ENCODE peak calls at places on chromosomes 2 and 18, in five cellular contexts. N is skeletal muscle cell, M is lower lobe of right lung, Y is ascending aorta, G is lower leg skin. O is an unnamed sample.

GRCh38 chr2:186126181-186126580 is 359.9 kb upstream of the ZC3H15 start:
- DNase-seq in N (peak), M (no peak), Y (no peak), G (no peak), O (no peak)

GRCh38 chr2:241417626-241418025 is 61.5 kb downstream of the FARP2 start:
- DNase-seq in N (no peak), M (no peak), Y (no peak), G (no peak), O (no peak)

GRCh38 chr18:49017813-49018552 is 67.2 kb upstream of the SMAD7 start:
- DNase-seq in N (no peak), M (peak), Y (peak), G (peak), O (peak)

GRCh38 chr18:2222270-2223185 is 348.8 kb downstream of the METTL4 start:
- DNase-seq in N (no peak), M (no peak), Y (no peak), G (no peak), O (no peak)

GRCh38 chr2:20443276-20443920 is 3.5 kb upstream of the RHOB start:
- DNase-seq in N (no peak), M (no peak), Y (peak), G (peak), O (peak)

GRCh38 chr18:56326386-56327072 is 311.9 kb downstream of the TXNL1 start:
- DNase-seq in N (no peak), M (no peak), Y (no peak), G (no peak), O (no peak)

GRCh38 chr2:210225461-210225798 is 183 bp upstream of the ACADL start:
- DNase-seq in N (no peak), M (no peak), Y (no peak), G (no peak), O (no peak)

GRCh38 chr2:206311026-206311425 is 36.6 kb downstream of the ZDBF2 start:
- DNase-seq in N (no peak), M (no peak), Y (no peak), G (no peak), O (no peak)

GRCh38 chr2:202377308-202377736 is 1.2 kb downstream of the BMPR2 start:
- DNase-seq in N (no peak), M (peak), Y (peak), G (peak), O (no peak)

GRCh38 chr2:153871231-153872221 is at the start of gene GALNT13:
- DNase-seq in N (no peak), M (peak), Y (no peak), G (peak), O (no peak)

GRCh38 chr2:157463002-157463401 is 19.1 kb upstream of the CYTIP start:
- DNase-seq in N (no peak), M (no peak), Y (no peak), G (no peak), O (no peak)

GRCh38 chr18:76265375-76266225 is 229.4 kb downstream of the ZNF516 start:
- DNase-seq in N (no peak), M (peak), Y (no peak), G (peak), O (no peak)

GRCh38 chr2:16092861-16093638 is 152.7 kb downstream of the MYCN start:
- DNase-seq in N (no peak), M (no peak), Y (no peak), G (no peak), O (no peak)

GRCh38 chr2:209314641-209315040 is 109.2 kb upstream of the MAP2 start:
- DNase-seq in N (no peak), M (no peak), Y (no peak), G (no peak), O (no peak)

GRCh38 chr2:52473526-52473925 is 1294.1 kb upstream of the CHAC2 start:
- DNase-seq in N (no peak), M (no peak), Y (no peak), G (no peak), O (no peak)

GRCh38 chr18:24413148-24413547 is 13.3 kb upstream of the IMPACT start:
- DNase-seq in N (no peak), M (no peak), Y (no peak), G (no peak), O (no peak)

GRCh38 chr2:223012291-223012690 is 39.7 kb upstream of the KCNE4 start:
- DNase-seq in N (no peak), M (no peak), Y (no peak), G (no peak), O (peak)

GRCh38 chr2:137437386-137437785 is 526.9 kb upstream of the HNMT start:
- DNase-seq in N (no peak), M (no peak), Y (no peak), G (no peak), O (no peak)

GRCh38 chr2:64094663-64095382 is 49.4 kb downstream of the PELI1 start:
- DNase-seq in N (no peak), M (no peak), Y (no peak), G (no peak), O (no peak)

GRCh38 chr2:234823877-234824376 is 127.9 kb upstream of the SH3BP4 start:
- DNase-seq in N (peak), M (no peak), Y (peak), G (no peak), O (no peak)

GRCh38 chr18:26082475-26082874 is 7.9 kb downstream of the SS18 start:
- DNase-seq in N (no peak), M (no peak), Y (no peak), G (no peak), O (no peak)

GRCh38 chr2:240983361-240983995 is 14.9 kb upstream of the SNED1 start:
- DNase-seq in N (no peak), M (peak), Y (peak), G (peak), O (no peak)

GRCh38 chr2:148130571-148130970 is 109.7 kb downstream of the MBD5 start:
- DNase-seq in N (peak), M (no peak), Y (no peak), G (no peak), O (no peak)

GRCh38 chr2:239953418-239954061 is 71.6 kb downstream of the NDUFA10 start:
- DNase-seq in N (no peak), M (peak), Y (peak), G (no peak), O (no peak)

GRCh38 chr2:232353660-232354059 is 24.9 kb upstream of the ALPP start:
- DNase-seq in N (no peak), M (peak), Y (no peak), G (no peak), O (no peak)

GRCh38 chr2:241309684-241310117 is 5.8 kb downstream of the HDLBP start:
- DNase-seq in N (peak), M (no peak), Y (no peak), G (no peak), O (no peak)

GRCh38 chr2:187434342-187434785 is 13.7 kb downstream of the CALCRL start:
- DNase-seq in N (no peak), M (no peak), Y (no peak), G (no peak), O (no peak)

GRCh38 chr2:240250150-240250984 is 109.9 kb upstream of the OTOS start:
- DNase-seq in N (no peak), M (peak), Y (no peak), G (peak), O (peak)

GRCh38 chr2:20411361-20411894 is 35.4 kb upstream of the RHOB start:
- DNase-seq in N (no peak), M (peak), Y (peak), G (peak), O (peak)

GRCh38 chr18:62524443-62525200 is 1.8 kb downstream of the ZCCHC2 start:
- DNase-seq in N (no peak), M (peak), Y (peak), G (peak), O (no peak)

GRCh38 chr2:55109219-55109891 is 59.1 kb upstream of the RTN4 start:
- DNase-seq in N (no peak), M (no peak), Y (no peak), G (no peak), O (no peak)

GRCh38 chr18:1663879-1664705 is 759.4 kb downstream of the ADCYAP1 start:
- DNase-seq in N (no peak), M (peak), Y (peak), G (peak), O (no peak)

GRCh38 chr2:105857076-105857740 is 112.5 kb downstream of the NCK2 start:
- DNase-seq in N (no peak), M (no peak), Y (no peak), G (no peak), O (no peak)

GRCh38 chr2:105860567-105860966 is 115.9 kb downstream of the NCK2 start:
- DNase-seq in N (no peak), M (no peak), Y (no peak), G (peak), O (no peak)

GRCh38 chr2:105861198-105861597 is 116.5 kb downstream of the NCK2 start:
- DNase-seq in N (no peak), M (no peak), Y (no peak), G (peak), O (no peak)

GRCh38 chr2:105858868-105859693 is 114.4 kb downstream of the NCK2 start:
- DNase-seq in N (no peak), M (no peak), Y (no peak), G (no peak), O (peak)

DNA sequence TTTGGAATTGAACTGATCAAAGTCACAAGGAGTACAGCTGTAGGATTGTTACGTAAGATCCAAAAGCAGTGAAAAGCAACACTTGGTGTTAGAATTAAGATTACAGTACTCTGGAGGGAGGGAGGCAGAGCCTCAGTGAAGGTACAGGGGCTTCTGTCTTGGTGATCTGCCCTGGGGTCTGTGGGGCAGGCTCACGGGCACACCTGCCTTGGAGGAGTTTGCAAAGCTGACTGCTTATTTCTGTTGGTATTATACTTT is 114.9 kb downstream of the NCK2 start:
- DNase-seq in N (no peak), M (no peak), Y (no peak), G (no peak), O (no peak)
- H3K4me3 ChIP-seq in N (no peak), M (no peak), Y (no peak), G (no peak), O (no peak)

DNA sequence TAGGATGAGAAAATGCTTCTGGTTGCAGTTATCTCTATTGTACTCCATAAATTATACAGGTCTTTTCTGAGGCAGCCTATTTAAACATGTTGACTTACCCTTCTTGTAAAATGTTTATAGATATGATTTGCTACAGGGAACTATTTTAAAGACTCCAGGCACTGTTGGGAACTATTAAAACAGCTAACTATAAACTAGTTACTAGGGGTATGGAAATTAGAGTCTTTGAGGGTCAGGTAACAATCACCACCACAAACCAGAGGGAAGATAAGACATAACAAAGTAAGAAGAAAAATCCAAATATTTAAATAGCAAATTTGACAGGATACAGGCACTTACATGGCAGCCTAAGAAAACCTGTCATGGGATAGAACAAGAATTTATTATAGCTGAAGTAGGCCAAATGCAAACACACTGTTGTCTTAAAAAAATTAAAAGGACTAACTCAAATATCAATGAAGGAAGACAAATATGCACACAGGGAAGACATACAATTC is 251.0 kb upstream of the CWC22 start:
- DNase-seq in N (no peak), M (no peak), Y (no peak), G (no peak), O (no peak)
- H3K4me3 ChIP-seq in N (no peak), M (no peak), Y (no peak), G (no peak), O (no peak)

GRCh38 chr18:59864446-59864764 is 35.4 kb upstream of the PMAIP1 start:
- DNase-seq in N (no peak), M (no peak), Y (no peak), G (no peak), O (no peak)

GRCh38 chr18:59865241-59865986 is 34.4 kb upstream of the PMAIP1 start:
- DNase-seq in N (no peak), M (no peak), Y (no peak), G (no peak), O (no peak)

GRCh38 chr18:59861963-59862819 is 37.6 kb upstream of the PMAIP1 start:
- DNase-seq in N (no peak), M (no peak), Y (no peak), G (no peak), O (no peak)

GRCh38 chr18:59866551-59866950 is 33.2 kb upstream of the PMAIP1 start:
- DNase-seq in N (no peak), M (no peak), Y (no peak), G (no peak), O (no peak)

GRCh38 chr18:59861009-59861408 is 38.8 kb upstream of the PMAIP1 start:
- DNase-seq in N (no peak), M (no peak), Y (no peak), G (no peak), O (no peak)
- H3K4me3 ChIP-seq in N (no peak), M (no peak), Y (no peak), G (no peak), O (no peak)

DNA sequence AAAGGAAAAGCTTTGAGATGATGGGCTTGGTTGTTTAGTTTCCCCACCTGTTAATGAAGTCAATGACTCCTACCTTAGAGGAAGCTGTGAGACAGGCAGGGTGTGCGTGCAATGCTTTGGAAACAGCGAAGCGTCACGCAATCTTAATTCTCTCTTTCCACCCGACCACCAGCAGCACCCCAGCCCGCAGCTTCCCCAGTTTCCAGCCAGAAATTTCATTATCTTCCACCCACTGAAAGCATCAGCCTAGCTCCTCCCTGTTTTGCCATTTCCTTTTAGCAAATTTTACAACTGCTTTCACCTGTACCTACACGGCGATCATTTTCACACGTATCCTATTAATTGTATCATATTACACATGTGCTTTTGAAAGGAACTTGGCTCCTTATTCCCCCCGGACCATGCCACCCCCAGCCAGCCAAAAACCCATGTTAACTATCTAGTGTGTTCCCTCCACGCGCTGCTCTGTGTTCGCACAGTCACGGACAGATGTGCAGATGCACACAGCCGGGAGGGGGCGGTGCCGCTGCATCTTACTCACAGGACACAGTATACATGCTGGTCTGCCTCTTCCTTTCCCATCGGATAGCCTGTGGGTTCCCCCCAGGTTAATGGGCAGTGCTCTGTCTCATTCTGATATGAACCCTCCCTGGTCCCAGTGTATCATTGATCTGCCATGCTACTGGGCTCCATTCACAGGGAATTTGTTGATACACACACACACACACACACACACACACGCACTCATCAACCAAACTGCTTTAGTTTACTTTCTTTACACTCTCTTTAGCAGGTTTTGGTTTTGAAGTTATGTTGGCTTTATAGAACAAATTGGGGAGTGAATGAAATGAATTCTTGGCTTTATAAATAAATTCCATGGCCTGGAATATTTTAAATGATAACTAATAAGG is 22.4 kb downstream of the CYP27C1 start:
- DNase-seq in N (no peak), M (peak), Y (no peak), G (no peak), O (no peak)
- H3K4me3 ChIP-seq in N (no peak), M (no peak), Y (no peak), G (no peak), O (no peak)

DNA sequence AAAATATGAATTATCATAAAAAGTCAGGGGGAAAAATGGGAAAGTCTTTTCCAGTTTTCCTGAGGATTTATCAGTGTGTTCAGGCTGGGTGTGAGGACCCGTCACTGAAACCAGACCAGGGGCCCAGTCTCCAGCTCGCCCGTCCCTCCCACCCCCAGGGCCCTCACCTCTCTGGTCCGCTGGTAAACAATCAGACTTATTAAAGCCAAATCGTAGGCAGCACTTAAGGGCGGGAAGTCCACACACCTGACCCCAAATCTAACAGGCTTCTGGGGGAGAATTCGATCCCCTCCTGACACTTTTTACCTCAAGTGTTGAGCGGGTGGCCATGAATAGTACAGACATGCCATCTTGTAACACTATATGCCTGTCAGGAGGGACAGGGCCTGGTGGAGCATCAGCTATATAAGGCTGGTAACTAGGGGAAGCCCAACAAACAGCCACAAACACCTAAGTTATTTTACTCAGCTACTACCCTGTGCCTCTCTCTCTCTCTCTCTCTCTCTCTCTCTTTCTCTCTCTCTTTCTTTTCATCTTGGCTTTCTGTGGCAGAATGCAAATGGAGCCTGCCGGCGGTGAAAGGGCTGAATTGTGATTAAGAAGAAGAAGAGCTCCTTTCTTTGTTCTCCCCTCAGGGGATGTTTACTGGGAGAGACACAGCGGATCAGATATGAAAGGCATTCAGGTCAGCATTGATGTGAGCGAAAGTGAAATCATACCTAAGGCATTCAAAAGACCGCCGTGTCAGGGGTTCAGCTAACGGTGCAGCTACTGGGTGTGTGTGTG is 9.5 kb downstream of the ZEB2 start:
- DNase-seq in N (no peak), M (no peak), Y (no peak), G (no peak), O (no peak)
- H3K4me3 ChIP-seq in N (peak), M (peak), Y (peak), G (no peak), O (peak)

GRCh38 chr2:38739524-38739923 is 11.6 kb downstream of the SRSF7 start:
- DNase-seq in N (no peak), M (no peak), Y (no peak), G (no peak), O (no peak)
- H3K4me3 ChIP-seq in N (no peak), M (no peak), Y (no peak), G (no peak), O (no peak)

GRCh38 chr18:14144628-14144895 is 12.3 kb upstream of the ZNF519 start:
- DNase-seq in N (no peak), M (no peak), Y (no peak), G (no peak), O (no peak)
- H3K4me3 ChIP-seq in N (no peak), M (no peak), Y (no peak), G (no peak), O (no peak)

GRCh38 chr18:7615840-7616239 is 48.7 kb downstream of the PTPRM start:
- DNase-seq in N (no peak), M (no peak), Y (no peak), G (no peak), O (no peak)

GRCh38 chr18:7617738-7618422 is 50.8 kb downstream of the PTPRM start:
- DNase-seq in N (peak), M (no peak), Y (no peak), G (no peak), O (no peak)

GRCh38 chr18:7609617-7610016 is 42.5 kb downstream of the PTPRM start:
- DNase-seq in N (no peak), M (no peak), Y (no peak), G (no peak), O (no peak)

GRCh38 chr18:7616661-7617060 is 49.5 kb downstream of the PTPRM start:
- DNase-seq in N (no peak), M (no peak), Y (no peak), G (no peak), O (no peak)

GRCh38 chr18:7614030-7614429 is 46.9 kb downstream of the PTPRM start:
- DNase-seq in N (no peak), M (no peak), Y (no peak), G (no peak), O (no peak)
- H3K4me3 ChIP-seq in N (no peak), M (no peak), Y (no peak), G (no peak), O (no peak)

O was measured in vagina.